ENCODE peak calls at places on chromosomes 7 and 10, in five cellular contexts. One of them, this sample, is unnamed.

GRCh38 chr7:85070967-85071628 is 115.8 kb downstream of the SEMA3D start:
- DNase-seq in body of pancreas: no peak
- DNase-seq in left ventricle myocardium inferior: no peak
- DNase-seq in AG10803: no peak
- DNase-seq in GM23338: no peak
- DNase-seq in this sample: peak

GRCh38 chr7:157475601-157476000 is 138.8 kb downstream of the DNAJB6 start:
- DNase-seq in body of pancreas: no peak
- DNase-seq in left ventricle myocardium inferior: no peak
- DNase-seq in AG10803: no peak
- DNase-seq in GM23338: no peak
- DNase-seq in this sample: no peak

GRCh38 chr7:28082071-28082470 is 98.5 kb downstream of the JAZF1 start:
- DNase-seq in body of pancreas: no peak
- DNase-seq in left ventricle myocardium inferior: no peak
- DNase-seq in AG10803: no peak
- DNase-seq in GM23338: no peak
- DNase-seq in this sample: no peak

GRCh38 chr10:14617850-14618249 is 156.8 kb downstream of the FAM107B start:
- DNase-seq in body of pancreas: no peak
- DNase-seq in left ventricle myocardium inferior: no peak
- DNase-seq in AG10803: peak
- DNase-seq in GM23338: no peak
- DNase-seq in this sample: peak

GRCh38 chr7:110003827-110004226 is 1087.1 kb upstream of the LRRN3 start:
- DNase-seq in body of pancreas: no peak
- DNase-seq in left ventricle myocardium inferior: no peak
- DNase-seq in AG10803: no peak
- DNase-seq in GM23338: peak
- DNase-seq in this sample: no peak

GRCh38 chr7:132618956-132619305 is 42.7 kb upstream of the PLXNA4 start:
- DNase-seq in body of pancreas: no peak
- DNase-seq in left ventricle myocardium inferior: no peak
- DNase-seq in AG10803: peak
- DNase-seq in GM23338: no peak
- DNase-seq in this sample: peak

GRCh38 chr7:157713591-157713990 is 376.8 kb downstream of the DNAJB6 start:
- DNase-seq in body of pancreas: no peak
- DNase-seq in left ventricle myocardium inferior: no peak
- DNase-seq in AG10803: no peak
- DNase-seq in GM23338: no peak
- DNase-seq in this sample: no peak

GRCh38 chr7:29350351-29350750 is 155.8 kb downstream of the CHN2 start:
- DNase-seq in body of pancreas: no peak
- DNase-seq in left ventricle myocardium inferior: no peak
- DNase-seq in AG10803: no peak
- DNase-seq in GM23338: no peak
- DNase-seq in this sample: no peak

GRCh38 chr7:22613466-22613865 is 113.5 kb upstream of the STEAP1B start:
- DNase-seq in body of pancreas: no peak
- DNase-seq in left ventricle myocardium inferior: no peak
- DNase-seq in AG10803: peak
- DNase-seq in GM23338: no peak
- DNase-seq in this sample: peak

GRCh38 chr10:112949128-112949823 is 771 bp upstream of the TCF7L2 start:
- DNase-seq in body of pancreas: no peak
- DNase-seq in left ventricle myocardium inferior: no peak
- DNase-seq in AG10803: no peak
- DNase-seq in GM23338: no peak
- DNase-seq in this sample: peak

GRCh38 chr7:38163671-38164070 is 14.4 kb upstream of the STARD3NL start:
- DNase-seq in body of pancreas: no peak
- DNase-seq in left ventricle myocardium inferior: no peak
- DNase-seq in AG10803: peak
- DNase-seq in GM23338: no peak
- DNase-seq in this sample: peak

GRCh38 chr7:956031-956430 is 1.6 kb upstream of the ADAP1 start:
- DNase-seq in body of pancreas: no peak
- DNase-seq in left ventricle myocardium inferior: peak
- DNase-seq in AG10803: no peak
- DNase-seq in GM23338: no peak
- DNase-seq in this sample: no peak

GRCh38 chr10:37379991-37380390 is 254.6 kb downstream of the ANKRD30A start:
- DNase-seq in body of pancreas: no peak
- DNase-seq in left ventricle myocardium inferior: no peak
- DNase-seq in AG10803: no peak
- DNase-seq in GM23338: no peak
- DNase-seq in this sample: no peak

GRCh38 chr10:95285556-95285955 is 5.2 kb downstream of the PDLIM1 start:
- DNase-seq in body of pancreas: no peak
- DNase-seq in left ventricle myocardium inferior: no peak
- DNase-seq in AG10803: no peak
- DNase-seq in GM23338: no peak
- DNase-seq in this sample: no peak

GRCh38 chr10:36606234-36606839 is 519.1 kb upstream of the ANKRD30A start:
- DNase-seq in body of pancreas: no peak
- DNase-seq in left ventricle myocardium inferior: no peak
- DNase-seq in AG10803: no peak
- DNase-seq in GM23338: no peak
- DNase-seq in this sample: no peak

GRCh38 chr10:117967149-117967548 is 79.6 kb downstream of the RAB11FIP2 start:
- DNase-seq in body of pancreas: no peak
- DNase-seq in left ventricle myocardium inferior: no peak
- DNase-seq in AG10803: no peak
- DNase-seq in GM23338: no peak
- DNase-seq in this sample: no peak

GRCh38 chr10:624312-624604 is 65.2 kb downstream of the DIP2C start:
- DNase-seq in body of pancreas: no peak
- DNase-seq in left ventricle myocardium inferior: no peak
- DNase-seq in AG10803: no peak
- DNase-seq in GM23338: no peak
- DNase-seq in this sample: no peak

GRCh38 chr10:96768136-96768535 is 47.8 kb upstream of the PIK3AP1 start:
- DNase-seq in body of pancreas: no peak
- DNase-seq in left ventricle myocardium inferior: no peak
- DNase-seq in AG10803: no peak
- DNase-seq in GM23338: no peak
- DNase-seq in this sample: no peak

GRCh38 chr7:35593896-35594295 is 101.0 kb downstream of the HERPUD2 start:
- DNase-seq in body of pancreas: no peak
- DNase-seq in left ventricle myocardium inferior: no peak
- DNase-seq in AG10803: no peak
- DNase-seq in GM23338: peak
- DNase-seq in this sample: no peak

GRCh38 chr7:30521532-30521931 is 16.9 kb upstream of the GGCT start:
- DNase-seq in body of pancreas: no peak
- DNase-seq in left ventricle myocardium inferior: peak
- DNase-seq in AG10803: peak
- DNase-seq in GM23338: no peak
- DNase-seq in this sample: peak

GRCh38 chr7:31776616-31777015 is 89.6 kb downstream of the PPP1R17 start:
- DNase-seq in body of pancreas: no peak
- DNase-seq in left ventricle myocardium inferior: no peak
- DNase-seq in AG10803: peak
- DNase-seq in GM23338: no peak
- DNase-seq in this sample: peak

GRCh38 chr10:128606041-128606440 is 479.8 kb upstream of the MKI67 start:
- DNase-seq in body of pancreas: no peak
- DNase-seq in left ventricle myocardium inferior: no peak
- DNase-seq in AG10803: no peak
- DNase-seq in GM23338: no peak
- DNase-seq in this sample: no peak

GRCh38 chr10:71838264-71839211 is 12.5 kb downstream of the PSAP start:
- DNase-seq in body of pancreas: no peak
- DNase-seq in left ventricle myocardium inferior: no peak
- DNase-seq in AG10803: peak
- DNase-seq in GM23338: no peak
- DNase-seq in this sample: peak

GRCh38 chr10:96565774-96566173 is 21.0 kb downstream of the TM9SF3 start:
- DNase-seq in body of pancreas: no peak
- DNase-seq in left ventricle myocardium inferior: no peak
- DNase-seq in AG10803: peak
- DNase-seq in GM23338: no peak
- DNase-seq in this sample: peak

GRCh38 chr10:125080984-125081383 is 79.4 kb downstream of the CTBP2 start:
- DNase-seq in body of pancreas: no peak
- DNase-seq in left ventricle myocardium inferior: no peak
- DNase-seq in AG10803: no peak
- DNase-seq in GM23338: no peak
- DNase-seq in this sample: no peak

GRCh38 chr10:116122126-116122525 is 150.9 kb downstream of the GFRA1 start:
- DNase-seq in body of pancreas: no peak
- DNase-seq in left ventricle myocardium inferior: no peak
- DNase-seq in AG10803: no peak
- DNase-seq in GM23338: no peak
- DNase-seq in this sample: no peak

GRCh38 chr10:13984647-13985155 is 346.0 kb downstream of the FRMD4A start:
- DNase-seq in body of pancreas: no peak
- DNase-seq in left ventricle myocardium inferior: no peak
- DNase-seq in AG10803: peak
- DNase-seq in GM23338: no peak
- DNase-seq in this sample: peak

GRCh38 chr10:118615888-118616287 is 20.4 kb upstream of the PRLHR start:
- DNase-seq in body of pancreas: no peak
- DNase-seq in left ventricle myocardium inferior: no peak
- DNase-seq in AG10803: peak
- DNase-seq in GM23338: peak
- DNase-seq in this sample: no peak

GRCh38 chr7:23067271-23067670 is 38.3 kb upstream of the KLHL7 start:
- DNase-seq in body of pancreas: no peak
- DNase-seq in left ventricle myocardium inferior: no peak
- DNase-seq in AG10803: peak
- DNase-seq in GM23338: no peak
- DNase-seq in this sample: peak

GRCh38 chr10:108358912-108359311 is 1194.4 kb upstream of the SORCS1 start:
- DNase-seq in body of pancreas: no peak
- DNase-seq in left ventricle myocardium inferior: no peak
- DNase-seq in AG10803: peak
- DNase-seq in GM23338: no peak
- DNase-seq in this sample: peak
- TF ChIP-seq CTCF in body of pancreas: no peak
- TF ChIP-seq CTCF in left ventricle myocardium inferior: no peak
- TF ChIP-seq CTCF in AG10803: peak
- TF ChIP-seq CTCF in GM23338: peak
- TF ChIP-seq CTCF in this sample: no peak

GRCh38 chr10:45409782-45410181 is 35.8 kb downstream of the ALOX5 start:
- DNase-seq in body of pancreas: no peak
- DNase-seq in left ventricle myocardium inferior: no peak
- DNase-seq in AG10803: no peak
- DNase-seq in GM23338: no peak
- DNase-seq in this sample: no peak

GRCh38 chr10:45408421-45409319 is 34.7 kb downstream of the ALOX5 start:
- DNase-seq in body of pancreas: peak
- DNase-seq in left ventricle myocardium inferior: no peak
- DNase-seq in AG10803: no peak
- DNase-seq in GM23338: no peak
- DNase-seq in this sample: no peak

GRCh38 chr10:45411607-45411940 is 37.6 kb downstream of the ALOX5 start:
- DNase-seq in body of pancreas: no peak
- DNase-seq in left ventricle myocardium inferior: no peak
- DNase-seq in AG10803: no peak
- DNase-seq in GM23338: no peak
- DNase-seq in this sample: no peak

GRCh38 chr10:45410807-45411606 is 37.0 kb downstream of the ALOX5 start:
- DNase-seq in body of pancreas: no peak
- DNase-seq in left ventricle myocardium inferior: no peak
- DNase-seq in AG10803: no peak
- DNase-seq in GM23338: no peak
- DNase-seq in this sample: no peak

GRCh38 chr10:45410489-45410806 is 36.4 kb downstream of the ALOX5 start:
- DNase-seq in body of pancreas: no peak
- DNase-seq in left ventricle myocardium inferior: no peak
- DNase-seq in AG10803: no peak
- DNase-seq in GM23338: no peak
- DNase-seq in this sample: no peak
- H3K4me3 ChIP-seq in body of pancreas: no peak
- H3K4me3 ChIP-seq in left ventricle myocardium inferior: no peak
- H3K4me3 ChIP-seq in AG10803: no peak
- H3K4me3 ChIP-seq in GM23338: no peak
- H3K4me3 ChIP-seq in this sample: no peak

GRCh38 chr10:97876387-97876786 is 26.7 kb downstream of the GOLGA7B start:
- DNase-seq in body of pancreas: no peak
- DNase-seq in left ventricle myocardium inferior: no peak
- DNase-seq in AG10803: no peak
- DNase-seq in GM23338: peak
- DNase-seq in this sample: no peak
- TF ChIP-seq CTCF in body of pancreas: no peak
- TF ChIP-seq CTCF in left ventricle myocardium inferior: no peak
- TF ChIP-seq CTCF in AG10803: no peak
- TF ChIP-seq CTCF in GM23338: no peak
- TF ChIP-seq CTCF in this sample: no peak

GRCh38 chr7:151008511-151009323 is 15.6 kb downstream of the ATG9B start:
- DNase-seq in body of pancreas: peak
- DNase-seq in left ventricle myocardium inferior: peak
- DNase-seq in AG10803: peak
- DNase-seq in GM23338: peak
- DNase-seq in this sample: peak

GRCh38 chr7:151011097-151011409 is 13.2 kb downstream of the ATG9B start:
- DNase-seq in body of pancreas: no peak
- DNase-seq in left ventricle myocardium inferior: no peak
- DNase-seq in AG10803: no peak
- DNase-seq in GM23338: no peak
- DNase-seq in this sample: no peak

GRCh38 chr7:151009340-151010001 is 14.8 kb downstream of the ATG9B start:
- DNase-seq in body of pancreas: no peak
- DNase-seq in left ventricle myocardium inferior: no peak
- DNase-seq in AG10803: no peak
- DNase-seq in GM23338: peak
- DNase-seq in this sample: no peak

GRCh38 chr7:151010307-151011096 is 13.8 kb downstream of the ATG9B start:
- DNase-seq in body of pancreas: no peak
- DNase-seq in left ventricle myocardium inferior: no peak
- DNase-seq in AG10803: peak
- DNase-seq in GM23338: peak
- DNase-seq in this sample: peak

DNA sequence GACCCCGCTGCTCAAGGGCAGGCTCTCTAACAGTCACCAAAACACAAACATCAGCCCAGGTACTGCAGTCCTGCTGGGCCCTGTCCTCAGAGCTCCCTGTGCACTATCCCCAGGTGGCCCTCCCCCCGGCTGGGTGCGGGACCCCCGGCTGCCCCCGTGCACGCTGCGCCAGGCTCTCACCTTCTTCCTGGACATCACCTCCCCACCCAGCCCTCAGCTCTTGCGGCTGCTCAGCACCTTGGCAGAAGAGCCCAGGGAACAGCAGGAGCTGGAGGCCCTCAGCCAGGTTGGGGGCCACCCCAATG is 14.3 kb downstream of the ATG9B start:
- DNase-seq in body of pancreas: no peak
- DNase-seq in left ventricle myocardium inferior: no peak
- DNase-seq in AG10803: no peak
- DNase-seq in GM23338: no peak
- DNase-seq in this sample: no peak
- H3K4me3 ChIP-seq in body of pancreas: no peak
- H3K4me3 ChIP-seq in left ventricle myocardium inferior: no peak
- H3K4me3 ChIP-seq in AG10803: no peak
- H3K4me3 ChIP-seq in GM23338: peak
- H3K4me3 ChIP-seq in this sample: peak

GRCh38 chr10:29271877-29272276 is 17.0 kb upstream of the LYZL1 start:
- DNase-seq in body of pancreas: no peak
- DNase-seq in left ventricle myocardium inferior: no peak
- DNase-seq in AG10803: no peak
- DNase-seq in GM23338: no peak
- DNase-seq in this sample: no peak
- TF ChIP-seq CTCF in body of pancreas: no peak
- TF ChIP-seq CTCF in left ventricle myocardium inferior: no peak
- TF ChIP-seq CTCF in AG10803: no peak
- TF ChIP-seq CTCF in GM23338: no peak
- TF ChIP-seq CTCF in this sample: no peak

GRCh38 chr10:93066544-93066913 is 5.9 kb downstream of the CYP26C1 start:
- DNase-seq in body of pancreas: no peak
- DNase-seq in left ventricle myocardium inferior: no peak
- DNase-seq in AG10803: no peak
- DNase-seq in GM23338: no peak
- DNase-seq in this sample: no peak
- H3K4me3 ChIP-seq in body of pancreas: no peak
- H3K4me3 ChIP-seq in left ventricle myocardium inferior: no peak
- H3K4me3 ChIP-seq in AG10803: no peak
- H3K4me3 ChIP-seq in GM23338: peak
- H3K4me3 ChIP-seq in this sample: no peak